ENCODE peak calls at places on chromosomes 6 and 20, in nine cellular contexts. S is HL-60, F is A549, D is pancreas, Y is neural progenitor cell, E is hepatocyte, B is left ventricle myocardium inferior, W is HCT116, P is DND-41. X is an unnamed sample.
A peak's percentile ranks its signal among the peaks of the same experiment; 100 is the strongest.

GRCh38 chr6:39143238-39143930 is 28.4 kb upstream of the SAYSD1 start:
- DNase-seq in S (no peak), E (no peak), B (no peak), P (no peak), F (no peak), Y (no peak), W (no peak), D (no peak), X (no peak)

GRCh38 chr20:35954907-35955251 is 577 bp upstream of the SCAND1 start:
- DNase-seq in D (no peak), E (no peak), S (no peak), P (no peak), F (peak; percentile 66), Y (no peak), W (no peak), B (no peak), X (no peak)

GRCh38 chr20:16761305-16761829 is 13.2 kb downstream of the OTOR start:
- DNase-seq in Y (peak; percentile 81), P (peak; percentile 31), B (no peak), F (peak; percentile 78), S (peak; percentile 7), E (peak; percentile 79), W (peak; percentile 74), D (peak; percentile 49), X (peak; percentile 30)

GRCh38 chr6:116370328-116370716 is 425 bp upstream of the DSE start:
- DNase-seq in P (no peak), F (peak; percentile 31), E (no peak), Y (no peak), D (no peak), S (no peak), B (no peak), W (peak; percentile 46), X (no peak)

GRCh38 chr6:125918230-125918629 is 38.3 kb upstream of the HINT3 start:
- DNase-seq in P (no peak), D (no peak), Y (peak; percentile 13), E (no peak), F (no peak), S (no peak), B (no peak), W (no peak), X (no peak)

GRCh38 chr6:75347797-75348610 is 63.4 kb upstream of the TMEM30A start:
- DNase-seq in B (no peak), D (no peak), P (no peak), W (no peak), F (no peak), Y (no peak), E (peak; percentile 12), S (no peak), X (no peak)

GRCh38 chr6:36227379-36228344 is 31.1 kb downstream of the BRPF3 start:
- DNase-seq in E (peak; percentile 51), Y (no peak), B (no peak), D (no peak), S (no peak), W (no peak), P (no peak), F (no peak), X (no peak)

GRCh38 chr6:95094751-95095150 is 482.6 kb upstream of the MANEA start:
- DNase-seq in S (no peak), Y (no peak), D (no peak), F (no peak), W (peak; percentile 46), E (peak; percentile 14), P (no peak), B (no peak), X (no peak)

GRCh38 chr6:122153530-122153929 is 245.9 kb upstream of the HSF2 start:
- DNase-seq in W (no peak), B (no peak), S (no peak), F (no peak), Y (peak; percentile 23), D (no peak), P (no peak), E (no peak), X (no peak)

DNA sequence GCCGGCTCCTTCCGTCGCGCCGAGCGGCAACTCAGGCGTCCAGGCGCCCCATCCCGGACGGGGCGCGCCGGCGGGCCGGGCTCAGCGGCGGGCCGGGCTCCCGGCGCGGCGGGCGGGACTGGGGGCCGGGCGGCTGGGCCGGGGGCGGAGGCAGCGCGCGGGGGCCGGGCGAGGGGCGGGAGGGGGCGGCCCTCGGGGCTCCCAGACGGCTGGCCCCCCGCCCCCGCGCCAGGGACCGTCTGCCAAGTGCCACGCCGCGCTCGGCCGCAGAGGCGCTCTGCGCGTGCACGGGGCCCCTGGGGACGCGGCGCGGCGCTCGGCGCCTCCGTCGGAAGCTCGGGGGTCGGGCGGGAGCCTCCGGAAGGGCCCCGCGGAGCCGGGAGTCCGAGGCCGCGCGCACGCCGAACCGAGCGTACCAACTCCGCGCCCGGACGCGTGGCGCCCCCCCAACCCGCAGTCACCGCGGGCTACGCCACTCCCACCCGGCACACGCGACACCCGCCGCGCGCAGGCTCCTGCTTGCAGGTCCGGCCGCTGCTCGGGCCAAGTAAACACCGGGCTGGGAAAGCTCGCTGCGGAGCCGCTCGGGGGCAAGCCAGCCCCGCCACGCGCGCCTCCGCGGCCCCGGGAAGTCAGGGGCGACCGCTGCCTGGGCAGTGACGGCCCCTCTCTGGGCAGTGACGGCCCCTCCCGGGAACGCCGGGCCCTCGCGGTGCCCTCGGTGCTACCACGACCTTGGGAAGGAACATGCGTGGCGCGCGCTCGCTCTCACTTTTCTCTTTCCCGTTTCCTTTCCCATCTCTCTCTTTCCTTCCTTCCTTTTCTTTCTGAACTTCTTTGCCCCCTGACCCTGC is at the start of gene PREX1:
- DNase-seq in B (peak; percentile 86), P (peak; percentile 80), E (peak; percentile 80), S (peak; percentile 88), W (no peak), D (peak; percentile 83), Y (peak; percentile 91), F (peak; percentile 77), X (peak; percentile 32)
- TF ChIP-seq CTCF in B (peak; percentile 35), P (no peak), E (no peak), S (no peak), W (no peak), D (no peak), Y (no peak), F (no peak), X (peak; percentile 36)

DNA sequence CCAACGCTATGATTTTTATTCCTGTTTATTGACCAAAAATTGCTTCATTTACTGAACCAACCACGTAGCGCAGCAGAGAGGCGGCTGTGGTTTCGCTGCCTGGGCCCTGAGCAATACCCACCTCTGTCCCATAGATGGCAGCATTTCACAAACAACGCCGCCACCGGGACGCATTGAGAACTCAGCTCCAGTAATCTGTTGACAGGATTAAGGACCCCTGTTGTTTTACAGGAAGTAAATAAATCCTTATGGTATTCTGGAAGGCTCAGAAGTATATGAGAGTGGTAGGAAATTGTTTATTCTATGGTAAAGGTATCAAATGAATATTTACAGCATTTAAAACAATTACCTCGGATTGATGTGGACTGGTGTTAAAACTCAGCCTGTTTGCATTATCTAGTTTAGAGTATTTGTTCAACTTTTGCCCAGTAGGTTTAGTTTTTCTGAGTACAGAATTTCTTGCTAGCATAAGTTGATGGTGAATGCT is 547.9 kb upstream of the SLC35B3 start:
- DNase-seq in Y (peak; percentile 92), F (peak; percentile 27), S (peak; percentile 23), E (peak; percentile 81), P (peak; percentile 64), B (peak; percentile 37), D (peak; percentile 25), W (peak; percentile 61), X (no peak)
- H3K4me3 ChIP-seq in Y (no peak overlapping the region), F (no peak overlapping the region), S (no peak overlapping the region), E (no peak overlapping the region), P (no peak overlapping the region), B (no peak overlapping the region), D (no peak overlapping the region), W (no peak overlapping the region), X (no peak overlapping the region)

GRCh38 chr6:110944681-110945151 is 13.8 kb upstream of the GTF3C6 start:
- DNase-seq in S (peak; percentile 67), B (no peak), Y (no peak), P (no peak), W (peak; percentile 69), E (no peak), F (peak; percentile 70), D (no peak), X (no peak)
- H3K27ac ChIP-seq in S (peak overlapping the region; percentile 42), B (no peak overlapping the region), Y (no peak overlapping the region), P (no peak overlapping the region), W (no peak overlapping the region), E (no peak overlapping the region), F (peak overlapping the region; percentile 80), D (no peak overlapping the region), X (no peak overlapping the region)

DNA sequence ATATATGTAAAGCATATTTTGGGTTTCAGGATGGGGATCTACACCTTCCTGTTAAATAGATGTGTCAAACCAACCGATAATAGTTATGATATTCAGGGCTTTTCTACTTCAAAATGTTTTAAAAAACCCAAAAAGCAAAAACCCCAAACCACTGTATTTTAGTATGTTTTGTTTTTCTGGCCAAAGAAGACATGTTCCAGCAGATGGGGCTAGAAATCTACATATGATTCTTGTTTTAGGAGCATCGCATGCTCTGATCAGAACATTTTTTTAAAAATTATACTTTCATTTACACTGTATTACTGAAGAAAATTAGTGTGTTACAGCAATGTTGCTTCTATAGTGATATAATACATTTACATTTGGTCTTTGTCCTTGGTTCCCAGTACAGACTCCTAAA is 11.0 kb downstream of the RMND1 start:
- DNase-seq in P (no peak), E (no peak), B (no peak), S (no peak), W (no peak), F (no peak), D (no peak), Y (no peak), X (no peak)
- TF ChIP-seq CTCF in P (peak; percentile 14), E (peak; percentile 59), B (peak; percentile 53), S (no peak), W (peak; percentile 6), F (peak; percentile 27), D (no peak), Y (peak; percentile 20), X (peak; percentile 72)